ENCODE peak calls at places on chromosome 22, in six cellular contexts. G, N, J, I, H and X are unnamed samples. For H3K4me1, the result is how much of the 10 kb centered on the place peaks cover.

GRCh38 chr22:40200795-40201194 is 23.1 kb downstream of the TNRC6B start:
- DNase-seq in G (no peak), N (no peak), J (no peak), I (no peak), H (no peak), X (no peak)

GRCh38 chr22:48711031-48711431 is 1116.6 kb downstream of the BRD1 start:
- DNase-seq in G (no peak), N (no peak), J (no peak), I (no peak), H (no peak), X (no peak)

GRCh38 chr22:40714514-40714966 is 35.3 kb downstream of the MCHR1 start:
- DNase-seq in G (no peak), N (no peak), J (no peak), I (no peak), H (peak), X (no peak)

GRCh38 chr22:24969588-24970301 is 17.2 kb downstream of the KIAA1671 start:
- DNase-seq in G (peak), N (no peak), J (no peak), I (peak), H (peak), X (peak)

GRCh38 chr22:27620367-27621154 is 181.0 kb downstream of the MN1 start:
- DNase-seq in G (no peak), N (no peak), J (no peak), I (no peak), H (peak), X (no peak)

GRCh38 chr22:50545522-50546325 is at the start of gene KLHDC7B:
- DNase-seq in G (no peak), N (peak), J (no peak), I (no peak), H (peak), X (no peak)

GRCh38 chr22:40325315-40325714 is 21.0 kb upstream of the ADSL start:
- DNase-seq in G (no peak), N (no peak), J (no peak), I (no peak), H (no peak), X (no peak)

GRCh38 chr22:24583972-24584790 is 8.7 kb downstream of the LRRC75B start:
- DNase-seq in G (no peak), N (no peak), J (no peak), I (no peak), H (no peak), X (no peak)

GRCh38 chr22:30606455-30607299 is at the start of gene TCN2:
- DNase-seq in G (peak), N (peak), J (peak), I (peak), H (peak), X (peak)

GRCh38 chr22:24526191-24526590 is 28.7 kb downstream of the GUCD1 start:
- DNase-seq in G (no peak), N (no peak), J (no peak), I (no peak), H (no peak), X (no peak)

GRCh38 chr22:49027122-49027670 is 800.5 kb downstream of the BRD1 start:
- DNase-seq in G (no peak), N (no peak), J (no peak), I (no peak), H (no peak), X (no peak)

GRCh38 chr22:49564666-49565515 is 262.8 kb downstream of the BRD1 start:
- DNase-seq in G (no peak), N (no peak), J (no peak), I (no peak), H (no peak), X (no peak)

GRCh38 chr22:24875862-24876506 is 70.0 kb downstream of the SGSM1 start:
- DNase-seq in G (no peak), N (no peak), J (no peak), I (no peak), H (peak), X (no peak)

GRCh38 chr22:40044870-40045834 is 50.4 kb downstream of the FAM83F start:
- DNase-seq in G (peak), N (peak), J (no peak), I (no peak), H (peak), X (peak)

GRCh38 chr22:30538280-30538679 is 8.3 kb downstream of the SEC14L6 start:
- DNase-seq in G (no peak), N (no peak), J (no peak), I (no peak), H (no peak), X (no peak)

GRCh38 chr22:33807465-33807864 is 112.8 kb downstream of the LARGE1 start:
- DNase-seq in G (no peak), N (no peak), J (no peak), I (no peak), H (no peak), X (no peak)

GRCh38 chr22:39967103-39967829 is 7.1 kb downstream of the TMA7B start:
- DNase-seq in G (no peak), N (no peak), J (no peak), I (no peak), H (no peak), X (peak)

GRCh38 chr22:38835888-38836301 is 7.9 kb downstream of the NPTXR start:
- DNase-seq in G (no peak), N (no peak), J (no peak), I (no peak), H (no peak), X (no peak)

GRCh38 chr22:49880281-49880680 is 26.6 kb downstream of the ZBED4 start:
- DNase-seq in G (no peak), N (no peak), J (no peak), I (no peak), H (no peak), X (peak)

GRCh38 chr22:48923165-48923875 is 904.4 kb downstream of the BRD1 start:
- DNase-seq in G (no peak), N (no peak), J (no peak), I (no peak), H (no peak), X (no peak)

GRCh38 chr22:39500101-39500500 is 2.0 kb upstream of the MIEF1 start:
- DNase-seq in G (no peak), N (no peak), J (no peak), I (no peak), H (no peak), X (no peak)

GRCh38 chr22:48072777-48073176 is 1310.3 kb downstream of the TBC1D22A start:
- DNase-seq in G (no peak), N (no peak), J (no peak), I (no peak), H (no peak), X (no peak)

GRCh38 chr22:24427500-24428164 is at the start of gene ADORA2A:
- DNase-seq in G (no peak), N (peak), J (no peak), I (no peak), H (no peak), X (peak)

GRCh38 chr22:48793949-48794348 is 1033.7 kb downstream of the BRD1 start:
- DNase-seq in G (no peak), N (no peak), J (no peak), I (no peak), H (no peak), X (no peak)

GRCh38 chr22:27561301-27561820 is 240.2 kb downstream of the MN1 start:
- DNase-seq in G (no peak), N (no peak), J (no peak), I (no peak), H (peak), X (no peak)

GRCh38 chr22:25062378-25063095 is 110.0 kb downstream of the KIAA1671 start:
- DNase-seq in G (no peak), N (peak), J (no peak), I (no peak), H (no peak), X (peak)

GRCh38 chr22:28029201-28029948 is 110.3 kb upstream of the PITPNB start:
- DNase-seq in G (peak), N (no peak), J (no peak), I (no peak), H (peak), X (peak)

GRCh38 chr22:35567794-35568193 is 27.2 kb downstream of the RASD2 start:
- DNase-seq in G (peak), N (no peak), J (no peak), I (no peak), H (no peak), X (no peak)

GRCh38 chr22:49964493-49965290 is 4.1 kb downstream of the PIM3 start:
- DNase-seq in G (peak), N (peak), J (peak), I (no peak), H (no peak), X (peak)

GRCh38 chr22:48511781-48512327 is 1315.8 kb downstream of the BRD1 start:
- DNase-seq in G (no peak), N (no peak), J (no peak), I (no peak), H (no peak), X (no peak)

GRCh38 chr22:19713650-19714319 is 518 bp upstream of the SEPTIN5 start:
- DNase-seq in G (no peak), N (no peak), J (no peak), I (no peak), H (no peak), X (no peak)
- H3K4me1 ChIP-seq in G (under half), N (under half), J (under half), I (under half), H (under half), X (under half)

DNA sequence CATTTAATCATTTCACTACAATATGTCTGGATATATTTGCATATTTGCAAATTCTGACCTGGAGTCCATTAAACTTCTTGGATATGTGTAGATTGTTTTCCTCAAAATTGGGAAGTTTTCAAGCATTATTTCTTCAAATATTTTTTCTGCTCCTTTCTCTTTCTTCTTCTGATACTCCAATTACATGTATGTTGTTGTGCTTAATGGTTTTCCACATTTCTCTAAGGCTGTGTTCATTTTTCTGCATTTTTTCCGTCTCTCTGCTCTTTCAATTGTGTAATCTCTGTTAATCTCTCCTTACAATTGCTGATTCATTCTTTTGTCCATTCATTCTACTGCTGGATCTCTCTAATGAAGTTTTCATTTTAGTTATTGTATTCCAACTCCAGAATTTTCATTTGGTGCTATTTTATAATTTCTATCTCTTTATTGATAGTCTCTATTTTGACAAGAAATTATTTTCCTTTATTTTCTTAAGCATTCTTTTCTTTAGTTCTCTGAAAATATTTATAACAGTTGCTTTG is 30.3 kb upstream of the EMID1 start:
- DNase-seq in G (no peak), N (no peak), J (no peak), I (no peak), H (no peak), X (no peak)
- H3K4me1 ChIP-seq in G (under half), N (under half), J (under half), I (under half), H (under half), X (under half)

DNA sequence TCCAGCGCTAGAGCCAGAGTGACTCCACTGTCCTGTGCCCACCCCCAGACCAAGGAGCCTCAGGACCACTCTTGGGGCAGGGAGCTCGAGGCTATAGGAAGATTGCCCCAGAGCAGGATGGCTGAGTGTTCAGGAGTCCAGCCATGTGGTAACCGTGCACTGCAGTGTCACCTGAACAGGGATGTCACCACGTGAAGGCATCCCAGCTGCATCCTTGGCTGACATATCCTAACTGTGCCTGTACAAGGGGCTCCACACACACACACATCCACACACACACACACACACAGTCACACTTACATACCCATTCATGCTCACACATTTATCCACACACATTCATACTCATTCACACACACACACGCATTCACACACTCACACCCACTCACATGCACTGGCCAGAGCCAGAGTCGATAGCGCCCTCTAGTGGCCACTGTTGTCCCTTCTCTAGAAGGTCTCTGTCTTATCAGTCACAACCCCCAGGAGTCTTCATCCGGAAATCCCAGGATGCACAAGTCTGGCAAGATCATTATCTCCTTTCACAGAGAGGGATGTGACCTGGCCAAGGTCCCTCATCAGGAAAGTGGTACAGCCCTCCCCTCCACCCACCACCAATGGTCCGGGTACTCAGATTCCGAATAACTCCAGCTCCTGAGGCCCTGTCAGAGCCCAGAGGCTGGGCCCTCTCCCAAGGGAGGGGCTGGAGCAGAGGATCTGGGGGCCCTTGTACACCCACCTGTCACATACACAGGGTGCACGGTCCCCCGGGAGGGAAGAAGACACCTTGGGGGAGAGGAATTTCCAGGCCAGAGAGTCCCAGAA is 55.1 kb downstream of the IGLL5 start:
- DNase-seq in G (peak), N (peak), J (no peak), I (peak), H (peak), X (peak)
- H3K4me1 ChIP-seq in G (under half), N (under half), J (under half), I (under half), H (under half), X (under half)

GRCh38 chr22:21761086-21761485 is 25.5 kb upstream of the YPEL1 start:
- DNase-seq in G (no peak), N (no peak), J (no peak), I (no peak), H (no peak), X (no peak)
- H3K4me1 ChIP-seq in G (under half), N (under half), J (under half), I (under half), H (under half), X (under half)

GRCh38 chr22:37749223-37749622 is 52.4 kb downstream of the TRIOBP start:
- DNase-seq in G (no peak), N (no peak), J (no peak), I (no peak), H (peak), X (no peak)
- H3K4me1 ChIP-seq in G (half or more), N (under half), J (half or more), I (half or more), H (half or more), X (half or more)

DNA sequence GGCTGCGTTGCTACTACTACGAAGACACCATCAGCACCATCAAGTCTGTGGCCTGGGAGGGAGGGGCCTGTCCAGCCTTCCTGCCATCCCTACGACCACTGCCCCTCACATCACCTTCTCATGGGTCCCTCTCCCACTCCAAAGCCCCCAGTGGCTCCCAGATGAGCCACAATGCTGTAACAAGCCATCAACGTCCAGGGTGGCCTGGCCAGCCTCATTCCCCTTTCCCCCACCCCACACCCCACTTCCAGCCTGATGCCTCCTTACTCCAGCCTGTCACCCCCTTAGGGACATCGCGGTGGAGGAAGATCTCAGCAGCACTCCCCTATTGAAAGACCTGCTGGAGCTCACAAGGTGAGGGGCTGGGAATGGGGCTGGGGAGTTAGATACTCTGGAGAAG is 14.9 kb downstream of the NCF4 start:
- DNase-seq in G (no peak), N (no peak), J (no peak), I (no peak), H (no peak), X (no peak)
- H3K4me1 ChIP-seq in G (under half), N (under half), J (under half), I (under half), H (under half), X (under half)

GRCh38 chr22:46300491-46300890 is 3.8 kb downstream of the GTSE1 start:
- DNase-seq in G (no peak), N (no peak), J (no peak), I (no peak), H (no peak), X (no peak)

GRCh38 chr22:46299101-46299500 is 2.4 kb downstream of the GTSE1 start:
- DNase-seq in G (no peak), N (no peak), J (no peak), I (no peak), H (no peak), X (no peak)

GRCh38 chr22:46308283-46308988 is 11.8 kb downstream of the GTSE1 start:
- DNase-seq in G (no peak), N (no peak), J (no peak), I (no peak), H (no peak), X (no peak)

GRCh38 chr22:46303347-46303965 is 6.8 kb downstream of the GTSE1 start:
- DNase-seq in G (no peak), N (no peak), J (no peak), I (no peak), H (no peak), X (no peak)
- H3K4me1 ChIP-seq in G (under half), N (under half), J (under half), I (under half), H (under half), X (under half)

GRCh38 chr22:44361391-44362126 is 48.8 kb upstream of the SHISAL1 start:
- DNase-seq in G (no peak), N (peak), J (no peak), I (no peak), H (peak), X (no peak)

GRCh38 chr22:44362249-44363040 is 49.7 kb upstream of the SHISAL1 start:
- DNase-seq in G (no peak), N (peak), J (no peak), I (no peak), H (no peak), X (no peak)

GRCh38 chr22:44360306-44360685 is 47.5 kb upstream of the SHISAL1 start:
- DNase-seq in G (no peak), N (peak), J (no peak), I (no peak), H (no peak), X (no peak)

GRCh38 chr22:44359496-44360110 is 46.9 kb upstream of the SHISAL1 start:
- DNase-seq in G (no peak), N (peak), J (no peak), I (no peak), H (no peak), X (no peak)

DNA sequence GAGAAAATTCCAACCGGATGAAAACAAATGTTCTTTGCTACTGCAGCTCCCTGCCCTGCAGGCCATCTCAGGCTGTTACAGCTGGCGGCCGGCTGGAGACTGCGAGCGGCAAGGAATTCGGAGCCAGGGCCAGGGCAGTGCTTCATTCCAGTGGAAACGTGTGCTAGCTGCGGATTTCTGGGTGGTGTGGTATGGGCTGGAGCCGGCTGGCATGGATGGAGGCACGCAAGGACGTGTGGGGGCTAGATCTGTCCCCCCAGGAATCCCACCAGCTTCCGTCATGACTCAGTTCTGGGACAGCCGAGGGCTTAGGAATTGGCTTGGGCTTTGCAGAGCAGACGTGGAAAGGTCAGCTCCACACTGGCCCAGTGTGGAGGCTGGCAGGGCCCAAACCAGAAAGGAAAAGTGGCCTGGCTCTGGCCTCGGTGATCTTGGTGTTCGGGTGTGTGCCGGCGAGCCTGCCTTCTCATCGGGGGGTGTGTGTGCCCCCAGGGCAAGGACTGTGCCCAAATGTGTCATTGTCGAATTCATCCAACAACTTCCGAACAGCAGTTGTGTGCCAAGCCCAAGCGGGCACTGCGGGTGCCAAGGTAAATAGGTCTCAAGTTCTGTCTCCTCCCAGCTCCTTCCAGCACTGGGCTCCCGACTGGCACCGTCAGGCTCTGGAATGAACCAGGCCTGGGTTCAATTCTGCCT is 48.1 kb upstream of the SHISAL1 start:
- DNase-seq in G (no peak), N (peak), J (peak), I (no peak), H (peak), X (peak)
- H3K4me1 ChIP-seq in G (under half), N (under half), J (half or more), I (under half), H (half or more), X (under half)

GRCh38 chr22:31951201-31952093 is 7.1 kb downstream of the YWHAH start:
- DNase-seq in G (no peak), N (no peak), J (no peak), I (no peak), H (no peak), X (no peak)
- H3K4me1 ChIP-seq in G (half or more), N (under half), J (half or more), I (under half), H (under half), X (half or more)